ENCODE peak calls at places on chromosomes 16 and 17, in eight cellular contexts. S, I, Z, B, C, N, Q and W are unnamed samples.

GRCh38 chr17:28612936-28613872 is 781 bp downstream of the RSKR start:
- DNase-seq in S (peak; percentile 40), I (no peak), Z (peak; percentile 59), B (peak; percentile 64), C (no peak), N (no peak), Q (peak; percentile 55), W (peak; percentile 39)

GRCh38 chr17:40111221-40112128 is 10.3 kb upstream of the MSL1 start:
- DNase-seq in S (peak; percentile 95), I (peak; percentile 89), Z (peak; percentile 91), B (peak; percentile 92), C (peak; percentile 91), N (peak; percentile 82), Q (peak; percentile 86), W (peak; percentile 93)

GRCh38 chr16:28089992-28090365 is 26.5 kb upstream of the GSG1L start:
- DNase-seq in S (no peak), I (no peak), Z (no peak), B (no peak), C (no peak), N (no peak), Q (no peak), W (no peak)

GRCh38 chr16:70253291-70254094 is 1.8 kb upstream of the EXOSC6 start:
- DNase-seq in S (peak; percentile 37), I (no peak), Z (peak; percentile 63), B (peak; percentile 41), C (no peak), N (no peak), Q (peak; percentile 50), W (peak; percentile 33)

GRCh38 chr17:19346351-19347255 is 15.9 kb downstream of the B9D1 start:
- DNase-seq in S (peak; percentile 85), I (peak; percentile 76), Z (no peak), B (peak; percentile 72), C (peak; percentile 77), N (peak; percentile 57), Q (peak; percentile 68), W (peak; percentile 92)

GRCh38 chr16:79928142-79928735 is 327.7 kb upstream of the MAF start:
- DNase-seq in S (no peak), I (no peak), Z (peak; percentile 53), B (peak; percentile 53), C (no peak), N (no peak), Q (no peak), W (no peak)

GRCh38 chr16:70391881-70392481 is 45.3 kb downstream of the DDX19A start:
- DNase-seq in S (peak; percentile 87), I (peak; percentile 51), Z (no peak), B (peak; percentile 82), C (peak; percentile 33), N (no peak), Q (no peak), W (peak; percentile 67)

GRCh38 chr17:3691539-3692166 is 4.3 kb downstream of the P2RX5 start:
- DNase-seq in S (no peak), I (no peak), Z (no peak), B (no peak), C (no peak), N (no peak), Q (peak; percentile 59), W (no peak)

GRCh38 chr17:72030067-72030899 is 90.5 kb upstream of the SOX9 start:
- DNase-seq in S (peak; percentile 17), I (no peak), Z (peak; percentile 26), B (peak; percentile 70), C (peak; percentile 16), N (no peak), Q (peak; percentile 77), W (peak; percentile 28)

DNA sequence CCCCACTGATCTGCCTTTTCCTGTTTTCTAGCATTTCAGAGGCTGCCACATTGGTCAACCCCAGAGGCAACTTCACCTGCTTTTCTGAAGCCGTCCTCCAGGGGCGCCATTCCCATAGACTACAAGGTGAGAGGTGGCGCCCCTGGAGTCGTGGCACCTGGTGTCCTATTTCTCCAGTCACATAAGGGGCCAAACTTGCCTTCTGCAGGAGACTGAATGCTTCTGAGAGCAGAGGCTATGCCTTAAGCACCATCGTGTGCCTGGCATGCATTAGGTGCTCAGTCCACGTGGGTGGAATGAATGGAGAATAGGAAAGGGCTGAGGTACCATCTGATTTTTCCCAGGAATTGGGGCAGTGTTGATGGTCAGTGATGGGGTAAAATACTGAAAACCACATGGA is 164.8 kb downstream of the HAPSTR1 start:
- DNase-seq in S (no peak), I (no peak), Z (peak; percentile 61), B (peak; percentile 38), C (peak; percentile 13), N (no peak), Q (peak; percentile 70), W (no peak)
- H3K4me3 ChIP-seq in S (no peak overlapping the region), I (no peak overlapping the region), Z (no peak overlapping the region), B (no peak overlapping the region), C (no peak overlapping the region), N (no peak overlapping the region), Q (no peak overlapping the region), W (no peak overlapping the region)

GRCh38 chr16:81498351-81498750 is 53.7 kb downstream of the CMIP start:
- DNase-seq in S (no peak), I (no peak), Z (no peak), B (no peak), C (no peak), N (no peak), Q (no peak), W (no peak)

GRCh38 chr16:81496742-81497141 is 52.1 kb downstream of the CMIP start:
- DNase-seq in S (no peak), I (no peak), Z (no peak), B (no peak), C (no peak), N (no peak), Q (no peak), W (no peak)

GRCh38 chr16:81499576-81500380 is 55.2 kb downstream of the CMIP start:
- DNase-seq in S (no peak), I (no peak), Z (no peak), B (no peak), C (no peak), N (no peak), Q (no peak), W (no peak)

GRCh38 chr16:81495321-81496234 is 51.0 kb downstream of the CMIP start:
- DNase-seq in S (no peak), I (no peak), Z (no peak), B (no peak), C (peak; percentile 66), N (no peak), Q (no peak), W (no peak)

GRCh38 chr16:81497690-81498089 is 53.1 kb downstream of the CMIP start:
- DNase-seq in S (no peak), I (no peak), Z (no peak), B (no peak), C (no peak), N (no peak), Q (peak; percentile 43), W (no peak)
- TF ChIP-seq CTCF in S (peak; percentile 29), I (no peak), Z (no peak), B (no peak), C (peak; percentile 41), N (peak; percentile 42), Q (peak; percentile 36), W (no peak)

DNA sequence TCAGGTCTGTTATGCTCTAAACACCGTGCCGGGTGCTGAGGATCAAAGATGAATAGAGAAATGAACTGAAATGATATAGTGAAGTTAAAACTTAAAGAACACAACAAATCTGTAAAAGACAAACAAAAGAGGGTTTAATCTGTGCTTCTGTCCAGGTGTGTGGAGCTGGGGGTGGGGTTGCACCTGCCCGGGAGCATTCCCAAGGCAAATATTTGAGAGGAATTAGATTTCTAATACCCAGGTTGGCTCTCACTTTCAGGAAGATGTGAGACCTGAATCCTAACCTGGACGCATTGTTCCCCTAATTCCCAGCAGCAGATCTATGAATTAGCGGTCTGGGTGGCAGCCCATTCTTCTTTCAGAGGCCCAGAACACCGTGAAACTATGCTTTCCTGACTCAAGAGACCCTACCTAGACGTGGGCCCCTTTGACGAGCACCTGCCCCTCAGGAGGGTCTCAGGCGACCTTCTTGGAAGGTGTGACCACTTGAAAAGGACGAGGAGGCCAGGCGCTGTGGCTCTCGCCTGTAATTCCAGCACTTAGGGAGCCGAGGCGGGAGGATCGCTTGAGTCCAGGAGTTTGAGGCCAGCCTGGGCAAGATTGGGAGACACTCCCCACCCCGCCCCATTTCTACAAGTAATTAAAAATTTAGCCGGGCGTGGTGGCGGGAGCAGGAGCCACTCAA is 677 bp upstream of the RANGRF start:
- DNase-seq in S (no peak), I (no peak), Z (no peak), B (no peak), C (no peak), N (no peak), Q (no peak), W (no peak)
- H3K4me3 ChIP-seq in S (peak overlapping the region; percentile 63), I (peak overlapping the region; percentile 73), Z (peak overlapping the region; percentile 57), B (peak overlapping the region; percentile 81), C (peak overlapping the region; percentile 88), N (peak overlapping the region; percentile 84), Q (peak overlapping the region; percentile 83), W (peak overlapping the region; percentile 91)

GRCh38 chr17:36937961-36938565 is 788 bp downstream of the LHX1 start:
- DNase-seq in S (no peak), I (no peak), Z (no peak), B (no peak), C (no peak), N (no peak), Q (no peak), W (no peak)
- TF ChIP-seq CTCF in S (no peak), I (no peak), Z (no peak), B (no peak), C (no peak), N (no peak), Q (no peak), W (no peak)

GRCh38 chr17:58351182-58351581 is 819 bp downstream of the SUPT4H1 start:
- DNase-seq in S (no peak), I (no peak), Z (no peak), B (no peak), C (no peak), N (no peak), Q (no peak), W (no peak)

GRCh38 chr17:58345500-58345899 is 6.5 kb downstream of the SUPT4H1 start:
- DNase-seq in S (no peak), I (no peak), Z (no peak), B (no peak), C (no peak), N (no peak), Q (no peak), W (no peak)

GRCh38 chr17:58351710-58352017 is 337 bp downstream of the SUPT4H1 start:
- DNase-seq in S (no peak), I (no peak), Z (no peak), B (no peak), C (no peak), N (no peak), Q (no peak), W (peak; percentile 7)

GRCh38 chr17:58344791-58345157 is 7.2 kb downstream of the SUPT4H1 start:
- DNase-seq in S (no peak), I (no peak), Z (no peak), B (no peak), C (no peak), N (no peak), Q (peak; percentile 88), W (no peak)

DNA sequence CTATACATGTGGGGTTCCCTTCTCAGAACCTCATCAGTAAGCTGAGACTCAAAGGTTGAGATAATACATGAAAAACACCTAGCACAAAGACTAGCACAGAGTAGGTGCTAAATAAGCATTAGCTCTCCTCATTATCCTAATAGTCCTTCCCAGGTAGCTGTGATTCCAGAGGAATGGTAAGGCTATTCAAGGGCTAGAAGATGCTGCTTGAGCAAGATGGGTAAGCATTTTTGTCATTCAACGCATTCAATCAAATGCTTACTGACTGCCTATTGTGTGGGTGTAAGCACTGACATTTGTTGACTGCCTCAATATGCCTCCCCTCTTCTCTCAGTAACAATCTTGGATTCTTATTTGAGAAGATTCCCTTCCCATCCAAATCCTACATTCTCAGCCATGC is 4.0 kb downstream of the SUPT4H1 start:
- DNase-seq in S (no peak), I (no peak), Z (no peak), B (no peak), C (no peak), N (no peak), Q (no peak), W (no peak)
- H3K4me3 ChIP-seq in S (no peak overlapping the region), I (no peak overlapping the region), Z (no peak overlapping the region), B (no peak overlapping the region), C (no peak overlapping the region), N (no peak overlapping the region), Q (no peak overlapping the region), W (no peak overlapping the region)